ENCODE peak calls at places on chromosomes 1 and 21, in five cellular contexts. J is cardiac muscle cell, Z is right atrium auricular region, O is fibroblast of lung, N is IMR-90. V is an unnamed sample.

GRCh38 chr1:236167578-236167977 is 25.2 kb downstream of the GPR137B start:
- DNase-seq in O (no peak), J (no peak), N (no peak), Z (no peak), V (no peak)

GRCh38 chr1:159829822-159830455 is 3.3 kb downstream of the SLAMF8 start:
- DNase-seq in Z (peak; percentile 64), J (peak; percentile 81), N (peak; percentile 81), O (peak; percentile 86), V (no peak)

GRCh38 chr1:116076831-116077230 is 34.4 kb upstream of the MAB21L3 start:
- DNase-seq in J (no peak), N (no peak), Z (no peak), O (no peak), V (no peak)

GRCh38 chr1:155983191-155984023 is 5.1 kb upstream of the ARHGEF2 start:
- DNase-seq in O (peak; percentile 100), J (peak; percentile 99), N (peak; percentile 99), Z (peak; percentile 87), V (no peak)

GRCh38 chr1:227742738-227743715 is 7.8 kb downstream of the SNAP47 start:
- DNase-seq in O (no peak), J (no peak), Z (no peak), N (no peak), V (no peak)

GRCh38 chr1:167825419-167826079 is 88.4 kb downstream of the ADCY10 start:
- DNase-seq in Z (no peak), J (no peak), O (no peak), N (peak; percentile 37), V (no peak)

GRCh38 chr1:184974086-184974836 is at the start of gene NIBAN1:
- DNase-seq in Z (peak; percentile 79), J (peak; percentile 76), N (peak; percentile 47), O (peak; percentile 74), V (peak; percentile 91)

GRCh38 chr1:6724517-6725141 is 23.0 kb upstream of the DNAJC11 start:
- DNase-seq in N (peak; percentile 86), J (peak; percentile 89), Z (no peak), O (peak; percentile 31), V (no peak)

GRCh38 chr1:236880209-236880608 is 85.1 kb downstream of the MTR start:
- DNase-seq in N (no peak), O (no peak), Z (no peak), J (no peak), V (no peak)

GRCh38 chr1:46134660-46135331 is 2.4 kb upstream of the PIK3R3 start:
- DNase-seq in N (peak; percentile 95), J (peak; percentile 76), O (peak; percentile 75), Z (no peak), V (no peak)

GRCh38 chr1:78388275-78388674 is 102.5 kb upstream of the PTGFR start:
- DNase-seq in Z (no peak), J (peak; percentile 28), N (no peak), O (no peak), V (no peak)

GRCh38 chr1:228151170-228151513 is 1.4 kb downstream of the GJC2 start:
- DNase-seq in N (no peak), J (no peak), Z (no peak), O (no peak), V (peak; percentile 69)

GRCh38 chr1:113517983-113518382 is 127.7 kb downstream of the MAGI3 start:
- DNase-seq in Z (no peak), N (no peak), J (no peak), O (no peak), V (no peak)

GRCh38 chr1:38915352-38915948 is 26.2 kb downstream of the RHBDL2 start:
- DNase-seq in O (no peak), J (no peak), Z (no peak), N (peak; percentile 60), V (no peak)

DNA sequence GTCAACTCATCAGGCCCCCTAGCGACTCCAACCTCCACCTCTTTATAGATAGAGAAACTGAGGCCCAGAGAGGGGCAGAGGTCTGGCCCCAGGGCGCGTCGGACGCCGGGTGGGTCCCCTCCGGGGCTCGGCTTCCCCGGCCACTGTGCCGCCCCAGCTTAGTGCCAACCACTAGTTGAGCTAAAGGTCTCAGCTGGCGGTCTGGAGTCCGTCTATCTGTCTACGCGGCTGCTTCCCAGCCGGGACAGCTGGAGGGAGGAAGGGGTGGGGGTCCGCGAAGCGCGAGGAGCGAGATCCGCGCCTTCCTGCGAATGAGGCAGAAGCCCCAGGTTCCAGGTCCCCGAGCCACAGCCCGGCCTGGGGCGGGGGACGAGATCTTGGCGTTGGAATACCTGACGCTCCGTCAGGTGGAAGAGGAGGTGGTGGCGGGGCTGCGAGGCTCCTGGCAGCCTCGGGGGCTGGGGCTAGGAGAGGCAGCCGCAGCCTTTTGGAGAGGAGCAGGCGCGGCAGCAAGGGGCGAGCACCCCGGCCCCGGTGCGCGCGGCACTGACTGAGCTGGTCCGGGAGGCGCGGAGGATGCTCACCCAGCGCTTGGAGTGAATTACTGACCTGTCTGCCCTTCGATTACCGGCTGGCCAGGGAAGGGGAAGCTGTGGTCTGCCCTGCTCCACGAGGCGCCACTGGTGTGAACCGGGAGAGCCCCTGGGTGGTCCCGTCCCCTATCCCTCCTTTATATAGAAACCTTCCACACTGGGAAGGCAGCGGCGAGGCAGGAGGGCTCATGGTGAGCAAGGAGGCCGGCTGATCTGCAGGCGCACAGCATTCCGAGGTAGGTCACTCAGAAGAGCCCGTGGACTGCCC is 948 bp downstream of the PODN start:
- DNase-seq in Z (peak; percentile 58), O (no peak), J (no peak), N (no peak), V (no peak)
- H3K4me3 ChIP-seq in Z (peak overlapping the region; percentile 68), O (peak overlapping the region; percentile 62), J (peak overlapping the region; percentile 32), N (peak overlapping the region; percentile 92), V (peak overlapping the region; percentile 91)

GRCh38 chr21:45457832-45458172 is 52.8 kb downstream of the COL18A1 start:
- DNase-seq in Z (no peak), O (no peak), N (no peak), J (no peak), V (no peak)
- H3K4me3 ChIP-seq in Z (no peak overlapping the region), O (no peak overlapping the region), N (no peak overlapping the region), J (no peak overlapping the region), V (peak overlapping the region; percentile 64)

GRCh38 chr1:1163538-1164070 is 10.1 kb upstream of the TTLL10 start:
- DNase-seq in Z (no peak), J (no peak), O (no peak), N (no peak), V (no peak)
- H3K4me3 ChIP-seq in Z (no peak overlapping the region), J (no peak overlapping the region), O (no peak overlapping the region), N (no peak overlapping the region), V (no peak overlapping the region)

GRCh38 chr1:198538579-198539364 is 1.7 kb downstream of the ATP6V1G3 start:
- DNase-seq in J (no peak), O (no peak), N (no peak), Z (no peak), V (no peak)
- H3K4me3 ChIP-seq in J (no peak overlapping the region), O (no peak overlapping the region), N (no peak overlapping the region), Z (no peak overlapping the region), V (no peak overlapping the region)

V was measured in coronary artery.